ENCODE peak calls at places on chromosome 15, in six cellular contexts. B, V, K, H, Y and F are unnamed samples.

GRCh38 chr15:56056626-56057025 is 63.2 kb upstream of the NEDD4 start:
- DNase-seq in V (no peak), H (no peak), Y (no peak), B (no peak), K (no peak), F (no peak)

GRCh38 chr15:85685366-85685765 is 109.4 kb downstream of the KLHL25 start:
- DNase-seq in H (no peak), Y (no peak), B (no peak), K (no peak), V (no peak), F (no peak)

GRCh38 chr15:40990080-40990479 is 36.8 kb downstream of the CHAC1 start:
- DNase-seq in H (no peak), B (no peak), Y (no peak), K (no peak), V (no peak), F (no peak)

GRCh38 chr15:67133026-67133425 is 67.6 kb downstream of the SMAD3 start:
- DNase-seq in Y (no peak), H (no peak), V (no peak), B (no peak), K (no peak), F (no peak)

GRCh38 chr15:86892774-86893449 is 813.2 kb downstream of the AGBL1 start:
- DNase-seq in K (no peak), Y (peak; percentile 22), H (no peak), B (no peak), V (no peak), F (no peak)

GRCh38 chr15:99239545-99240198 is 9.7 kb downstream of the TTC23 start:
- DNase-seq in H (no peak), B (no peak), K (peak; percentile 31), V (no peak), Y (no peak), F (no peak)

GRCh38 chr15:82858932-82859331 is 49.5 kb downstream of the WHAMM start:
- DNase-seq in B (no peak), V (no peak), H (no peak), Y (no peak), K (no peak), F (no peak)

GRCh38 chr15:39936187-39936586 is 2.3 kb downstream of the EIF2AK4 start:
- DNase-seq in B (no peak), Y (peak; percentile 68), V (peak; percentile 51), H (no peak), K (peak; percentile 85), F (no peak)

GRCh38 chr15:31360843-31361763 is 34.5 kb downstream of the KLF13 start:
- DNase-seq in H (no peak), Y (no peak), B (no peak), V (no peak), K (no peak), F (no peak)

GRCh38 chr15:57026016-57026602 is 107.7 kb downstream of the TCF12 start:
- DNase-seq in B (no peak), K (no peak), H (no peak), Y (no peak), V (no peak), F (no peak)

GRCh38 chr15:26686547-26687187 is 86.2 kb downstream of the GABRB3 start:
- DNase-seq in B (no peak), K (no peak), H (no peak), V (no peak), Y (no peak), F (no peak)